ENCODE peak calls at places on chromosomes 12 and 14, in four cellular contexts. W is lung, N is A549, K is bronchial epithelial cell. U is an unnamed sample.

GRCh38 chr12:28909291-28909690 is 239.8 kb upstream of the FAR2 start:
- DNase-seq in N (no peak), K (peak; percentile 79), W (no peak), U (no peak)

GRCh38 chr14:93042968-93043940 is 72.5 kb downstream of the ITPK1 start:
- DNase-seq in N (peak; percentile 90), K (peak; percentile 97), W (peak; percentile 90), U (peak; percentile 89)

GRCh38 chr12:49327368-49327767 is 4.3 kb downstream of the TROAP start:
- DNase-seq in W (no peak), N (no peak), K (no peak), U (no peak)

GRCh38 chr14:105294142-105294597 is 6.6 kb downstream of the BRF1 start:
- DNase-seq in N (no peak), K (no peak), W (no peak), U (no peak)

GRCh38 chr12:9793774-9794395 is 33.2 kb upstream of the CD69 start:
- DNase-seq in K (no peak), N (no peak), W (no peak), U (no peak)

GRCh38 chr14:21023174-21023573 is 1.7 kb downstream of the NDRG2 start:
- DNase-seq in N (no peak), W (no peak), K (no peak), U (no peak)

GRCh38 chr12:66590276-66590675 is 88.6 kb downstream of the GRIP1 start:
- DNase-seq in W (no peak), K (no peak), N (no peak), U (no peak)

GRCh38 chr12:100234166-100234565 is 32.7 kb downstream of the DEPDC4 start:
- DNase-seq in N (no peak), W (no peak), K (peak; percentile 70), U (no peak)

GRCh38 chr12:24246921-24247320 is 297.5 kb upstream of the SOX5 start:
- DNase-seq in K (no peak), W (no peak), N (no peak), U (no peak)